ENCODE peak calls at places on chromosomes 11 and 22, in six cellular contexts. W, G, X, L, F and D are unnamed samples.

GRCh38 chr22:33897621-33897910 is 22.7 kb downstream of the LARGE1 start:
- DNase-seq in X (no peak), G (no peak), F (no peak), L (no peak), W (no peak), D (peak)

GRCh38 chr11:113248702-113249490 is 65.5 kb upstream of the TTC12 start:
- DNase-seq in F (no peak), W (no peak), G (no peak), L (no peak), X (no peak), D (no peak)

GRCh38 chr22:48740731-48741405 is 1086.8 kb downstream of the BRD1 start:
- DNase-seq in W (no peak), L (no peak), X (no peak), F (no peak), G (no peak), D (no peak)

GRCh38 chr11:79482800-79483199 is 42.0 kb upstream of the TENM4 start:
- DNase-seq in X (no peak), G (no peak), W (no peak), L (no peak), F (no peak), D (no peak)

GRCh38 chr11:15800121-15800800 is 556.1 kb downstream of the SOX6 start:
- DNase-seq in F (no peak), W (no peak), L (peak), X (no peak), G (peak), D (no peak)

GRCh38 chr22:44057411-44057987 is 33.4 kb downstream of the PARVB start:
- DNase-seq in G (peak), W (no peak), L (peak), F (no peak), X (no peak), D (no peak)

GRCh38 chr11:122441702-122442092 is 213.8 kb upstream of the UBASH3B start:
- DNase-seq in F (no peak), X (no peak), L (peak), W (no peak), G (no peak), D (no peak)

GRCh38 chr22:32557424-32557823 is 82.8 kb downstream of the FBXO7 start:
- DNase-seq in F (no peak), G (no peak), X (no peak), W (peak), L (no peak), D (no peak)

GRCh38 chr11:110773442-110773841 is 61.2 kb upstream of the ARHGAP20 start:
- DNase-seq in F (no peak), L (no peak), G (no peak), X (no peak), W (no peak), D (no peak)

GRCh38 chr11:1112351-1113191 is 37.9 kb downstream of the MUC2 start:
- DNase-seq in G (no peak), X (no peak), F (no peak), W (no peak), L (no peak), D (no peak)

GRCh38 chr22:19917389-19918138 is 24.0 kb upstream of the COMT start:
- DNase-seq in F (no peak), X (no peak), G (no peak), W (no peak), L (no peak), D (no peak)

GRCh38 chr11:93330446-93330984 is at the start of gene DEUP1:
- DNase-seq in W (no peak), F (no peak), X (peak), L (peak), G (peak), D (peak)

DNA sequence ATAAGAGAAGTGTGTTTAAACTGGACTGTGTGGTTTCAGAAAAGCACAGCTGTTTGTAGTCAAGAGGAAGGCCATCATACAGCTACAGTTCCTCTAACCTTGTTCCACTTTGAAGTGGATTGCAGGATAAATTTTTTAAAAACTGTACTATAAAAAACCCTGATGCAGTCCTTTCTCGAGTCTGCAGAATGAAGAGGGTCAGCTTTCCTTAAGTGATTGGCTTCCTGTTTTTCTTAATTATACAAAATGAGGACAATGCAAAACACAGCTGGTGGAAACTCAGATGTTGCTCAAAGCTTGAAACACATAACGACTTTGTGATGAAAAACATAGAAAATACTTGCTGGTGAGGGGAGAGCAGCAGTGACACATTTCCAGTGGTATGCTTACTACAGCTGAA is 1060.5 kb downstream of the DLG2 start:
- DNase-seq in G (no peak), L (no peak), W (no peak), F (no peak), X (no peak), D (no peak)
- H3K27ac ChIP-seq in G (no peak), L (no peak), W (no peak), F (no peak), X (no peak), D (no peak)

GRCh38 chr11:2302280-2302843 is 549 bp downstream of the TSPAN32 start:
- DNase-seq in G (peak), L (no peak), X (no peak), W (no peak), F (no peak), D (peak)
- H3K4me3 ChIP-seq in G (peak), L (no peak), X (no peak), W (no peak), F (no peak), D (no peak)

GRCh38 chr11:105774899-105775298 is 165.0 kb downstream of the GRIA4 start:
- DNase-seq in G (no peak), F (no peak), X (peak), W (no peak), L (no peak), D (no peak)
- H3K27ac ChIP-seq in G (no peak), F (no peak), X (no peak), W (no peak), L (no peak), D (no peak)

DNA sequence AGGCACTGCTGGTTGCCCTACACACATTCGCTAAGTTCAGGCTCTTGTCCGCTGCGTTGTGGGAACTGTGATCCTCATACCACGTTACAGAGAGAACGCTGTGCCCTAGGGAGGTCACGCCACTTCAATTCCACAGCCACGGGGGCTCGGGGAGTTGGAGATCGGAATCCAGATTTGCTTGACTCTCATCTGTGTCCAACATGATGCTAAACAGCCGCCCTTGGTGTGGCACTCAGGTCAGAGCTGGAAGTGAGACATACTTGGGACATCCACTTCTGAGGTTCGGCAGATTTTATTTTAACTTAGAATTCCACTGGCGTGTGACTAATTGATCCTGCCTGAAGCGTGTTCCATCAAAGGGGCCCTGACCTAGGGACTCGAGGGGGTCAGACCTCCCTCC is 41.7 kb downstream of the RIBC2 start:
- DNase-seq in G (no peak), L (no peak), X (no peak), W (no peak), F (no peak), D (no peak)
- H3K4me3 ChIP-seq in G (no peak), L (no peak), X (no peak), W (no peak), F (no peak), D (no peak)